ENCODE peak calls at places on chromosomes 11 and 22, in six cellular contexts. Y, K, N, T, J and S are unnamed samples.

GRCh38 chr11:69841859-69842698 is 22.9 kb upstream of the FGF3 start:
- DNase-seq in K (no peak), T (no peak), Y (no peak), J (no peak), N (no peak), S (no peak)

GRCh38 chr11:69444381-69445130 is 36.9 kb upstream of the LINC01488 start:
- DNase-seq in N (no peak), T (peak; percentile 84), K (no peak), Y (no peak), J (no peak), S (no peak)

GRCh38 chr11:118895093-118896039 is 11.7 kb downstream of the CXCR5 start:
- DNase-seq in K (peak; percentile 71), T (no peak), J (no peak), N (peak; percentile 73), Y (peak; percentile 73), S (peak; percentile 53)

GRCh38 chr11:18010271-18010670 is 2.6 kb downstream of the SERGEF start:
- DNase-seq in J (no peak), N (no peak), Y (no peak), K (no peak), T (no peak), S (no peak)

GRCh38 chr11:126090452-126090851 is 27.8 kb upstream of the CDON start:
- DNase-seq in J (no peak), T (no peak), K (no peak), Y (no peak), N (no peak), S (no peak)

GRCh38 chr11:44190883-44191230 is 95.4 kb downstream of the EXT2 start:
- DNase-seq in T (no peak), N (no peak), J (no peak), K (no peak), Y (no peak), S (no peak)

GRCh38 chr22:38067771-38068360 is 10.7 kb downstream of the PICK1 start:
- DNase-seq in J (no peak), T (no peak), N (no peak), K (no peak), Y (no peak), S (no peak)

GRCh38 chr11:47087801-47088200 is 88.9 kb downstream of the ARFGAP2 start:
- DNase-seq in T (no peak), J (no peak), K (no peak), N (no peak), Y (no peak), S (no peak)

GRCh38 chr11:10454506-10454901 is 560 bp upstream of the AMPD3 start:
- DNase-seq in N (no peak), K (no peak), J (no peak), T (no peak), Y (no peak), S (no peak)

GRCh38 chr22:41830174-41830573 is 2.7 kb upstream of the SREBF2 start:
- DNase-seq in Y (no peak), J (no peak), N (no peak), K (no peak), T (no peak), S (no peak)

GRCh38 chr11:81070948-81071347 is 1630.1 kb upstream of the TENM4 start:
- DNase-seq in J (no peak), Y (no peak), N (no peak), K (no peak), T (no peak), S (no peak)

GRCh38 chr11:36126703-36127102 is 162.5 kb downstream of the COMMD9 start:
- DNase-seq in J (no peak), K (no peak), T (no peak), N (no peak), Y (no peak), S (no peak)

GRCh38 chr11:14578551-14578956 is 58.4 kb upstream of the PSMA1 start:
- DNase-seq in T (no peak), Y (peak; percentile 68), J (no peak), K (peak; percentile 52), N (peak; percentile 73), S (peak; percentile 34)

GRCh38 chr11:2263012-2263565 is 7.3 kb downstream of the ASCL2 start:
- DNase-seq in N (no peak), K (no peak), T (peak; percentile 1), J (no peak), Y (no peak), S (no peak)

GRCh38 chr11:72584293-72584921 is 89.8 kb downstream of the PDE2A start:
- DNase-seq in T (no peak), J (no peak), Y (peak; percentile 23), K (peak; percentile 42), N (peak; percentile 38), S (peak; percentile 37)

GRCh38 chr11:117045956-117046355 is 52.3 kb downstream of the SIK3 start:
- DNase-seq in N (no peak), J (peak; percentile 85), T (peak; percentile 24), K (no peak), Y (no peak), S (no peak)

GRCh38 chr11:45266693-45267451 is 19.3 kb downstream of the SYT13 start:
- DNase-seq in Y (no peak), N (no peak), J (no peak), K (no peak), T (no peak), S (no peak)